ENCODE peak calls at places on chromosomes 12 and 14, in seven cellular contexts. K is neural progenitor cell, A is T-helper 9 cell, R is HS-5, Z is NCI-H1092 treated with DMSO at 0.1 percent for 48 hours, H is NCI-H510A, O is NCI-H345. X is an unnamed sample.

GRCh38 chr12:57477710-57478681 is 1.7 kb downstream of the ARHGAP9 start:
- DNase-seq in Z (no peak), H (no peak), O (no peak), K (no peak), R (no peak), A (peak), X (no peak)

GRCh38 chr12:22318122-22318737 is 16.3 kb downstream of the ST8SIA1 start:
- DNase-seq in A (no peak), H (no peak), Z (no peak), O (no peak), R (no peak), K (peak), X (no peak)

GRCh38 chr12:1911598-1912575 is 6.6 kb downstream of the CACNA2D4 start:
- DNase-seq in H (peak), A (no peak), O (peak), R (no peak), Z (peak), K (no peak), X (peak)

GRCh38 chr12:1593232-1594044 is 943 bp downstream of the FBXL14 start:
- DNase-seq in K (peak), A (peak), Z (peak), H (peak), R (no peak), O (peak), X (no peak)

GRCh38 chr14:55277972-55278740 is 6.9 kb downstream of the FBXO34 start:
- DNase-seq in H (no peak), Z (no peak), O (no peak), K (no peak), A (no peak), R (no peak), X (no peak)

GRCh38 chr14:94680498-94681288 is 68.5 kb downstream of the SERPINA3 start:
- DNase-seq in Z (no peak), H (no peak), O (no peak), A (no peak), R (no peak), K (no peak), X (no peak)

GRCh38 chr14:21748869-21749303 is 75.3 kb upstream of the OR4E1 start:
- DNase-seq in Z (peak), K (peak), A (peak), O (peak), H (no peak), R (peak), X (no peak)

GRCh38 chr12:14779834-14780233 is 23.4 kb downstream of the WBP11 start:
- DNase-seq in K (no peak), O (no peak), A (no peak), H (no peak), Z (no peak), R (no peak), X (no peak)

GRCh38 chr12:132284071-132284492 is 45.3 kb downstream of the GALNT9 start:
- DNase-seq in K (no peak), H (no peak), Z (no peak), A (no peak), R (no peak), O (no peak), X (no peak)